ENCODE peak calls at places on chromosome 14, in five cellular contexts. N, B, P, L and I are unnamed samples.

GRCh38 chr14:74967618-74968017 is 12.2 kb upstream of the PGF start:
- DNase-seq in P (no peak), N (no peak), L (no peak), B (no peak), I (no peak)

GRCh38 chr14:61406670-61407069 is 85.3 kb downstream of the PRKCH start:
- DNase-seq in L (no peak), P (no peak), B (no peak), N (no peak), I (no peak)

GRCh38 chr14:70917633-70918032 is 10.4 kb downstream of the PCNX1 start:
- DNase-seq in N (no peak), L (no peak), B (no peak), P (no peak), I (no peak)

GRCh38 chr14:98704441-98704840 is 567.6 kb downstream of the BCL11B start:
- DNase-seq in P (no peak), B (peak; percentile 31), N (no peak), L (no peak), I (no peak)

GRCh38 chr14:45651906-45652305 is 398.9 kb upstream of the MIS18BP1 start:
- DNase-seq in P (no peak), B (no peak), N (no peak), L (no peak), I (no peak)

GRCh38 chr14:55109846-55110245 is 19.2 kb upstream of the LGALS3 start:
- DNase-seq in B (no peak), P (no peak), N (no peak), L (no peak), I (no peak)

GRCh38 chr14:54890794-54891193 is 11.8 kb downstream of the GCH1 start:
- DNase-seq in N (no peak), L (no peak), P (no peak), B (peak; percentile 8), I (no peak)

GRCh38 chr14:77988966-77989365 is 181.2 kb upstream of the NRXN3 start:
- DNase-seq in B (no peak), P (no peak), L (peak; percentile 48), N (peak; percentile 72), I (no peak)

GRCh38 chr14:96001866-96002510 is 37.2 kb upstream of the C14orf132 start:
- DNase-seq in P (no peak), B (no peak), L (peak; percentile 8), N (no peak), I (no peak)

GRCh38 chr14:23093993-23094665 is 807 bp downstream of the ACIN1 start:
- DNase-seq in P (no peak), L (no peak), B (peak; percentile 15), N (no peak), I (no peak)

GRCh38 chr14:76724827-76725550 is 36.3 kb upstream of the VASH1 start:
- DNase-seq in P (no peak), N (no peak), L (no peak), B (no peak), I (no peak)

GRCh38 chr14:64703393-64704144 is 655 bp upstream of the PLEKHG3 start:
- DNase-seq in L (no peak), N (no peak), P (no peak), B (no peak), I (no peak)

GRCh38 chr14:80364816-80365215 is 153.5 kb upstream of the DIO2 start:
- DNase-seq in B (no peak), N (no peak), P (no peak), L (no peak), I (no peak)

GRCh38 chr14:79576434-79576833 is 634.9 kb downstream of the DIO2 start:
- DNase-seq in P (no peak), B (no peak), N (no peak), L (peak; percentile 67), I (no peak)

GRCh38 chr14:38199768-38200167 is 7.9 kb upstream of the SSTR1 start:
- DNase-seq in B (no peak), N (peak; percentile 80), L (peak; percentile 72), P (no peak), I (no peak)

GRCh38 chr14:83164016-83164415 is 1630.4 kb upstream of the SEL1L start:
- DNase-seq in P (no peak), N (peak; percentile 85), B (no peak), L (peak; percentile 98), I (no peak)

GRCh38 chr14:90577661-90578282 is 180.9 kb downstream of the CALM1 start:
- DNase-seq in L (no peak), N (no peak), B (no peak), P (no peak), I (no peak)

GRCh38 chr14:22190411-22191191 is 398.4 kb downstream of the DAD1 start:
- DNase-seq in L (peak; percentile 100), B (no peak), P (no peak), N (peak; percentile 58), I (no peak)

GRCh38 chr14:58808828-58809227 is 171.1 kb downstream of the DACT1 start:
- DNase-seq in B (no peak), L (peak; percentile 43), N (peak; percentile 8), P (no peak), I (peak; percentile 68)

GRCh38 chr14:51597511-51597920 is 54.2 kb upstream of the FRMD6 start:
- DNase-seq in B (no peak), N (peak; percentile 89), L (peak; percentile 79), P (no peak), I (no peak)

GRCh38 chr14:90375934-90376333 is 20.9 kb upstream of the CALM1 start:
- DNase-seq in P (no peak), B (no peak), L (no peak), N (no peak), I (no peak)

GRCh38 chr14:70908918-70909641 is 1.8 kb downstream of the PCNX1 start:
- DNase-seq in N (no peak), P (no peak), L (no peak), B (no peak), I (no peak)

GRCh38 chr14:100239200-100239839 is 376 bp downstream of the YY1 start:
- DNase-seq in P (no peak), L (no peak), B (no peak), N (no peak), I (peak; percentile 31)

GRCh38 chr14:75242546-75243273 is 35.9 kb upstream of the FOS start:
- DNase-seq in L (peak; percentile 87), B (no peak), P (no peak), N (peak; percentile 80), I (no peak)

DNA sequence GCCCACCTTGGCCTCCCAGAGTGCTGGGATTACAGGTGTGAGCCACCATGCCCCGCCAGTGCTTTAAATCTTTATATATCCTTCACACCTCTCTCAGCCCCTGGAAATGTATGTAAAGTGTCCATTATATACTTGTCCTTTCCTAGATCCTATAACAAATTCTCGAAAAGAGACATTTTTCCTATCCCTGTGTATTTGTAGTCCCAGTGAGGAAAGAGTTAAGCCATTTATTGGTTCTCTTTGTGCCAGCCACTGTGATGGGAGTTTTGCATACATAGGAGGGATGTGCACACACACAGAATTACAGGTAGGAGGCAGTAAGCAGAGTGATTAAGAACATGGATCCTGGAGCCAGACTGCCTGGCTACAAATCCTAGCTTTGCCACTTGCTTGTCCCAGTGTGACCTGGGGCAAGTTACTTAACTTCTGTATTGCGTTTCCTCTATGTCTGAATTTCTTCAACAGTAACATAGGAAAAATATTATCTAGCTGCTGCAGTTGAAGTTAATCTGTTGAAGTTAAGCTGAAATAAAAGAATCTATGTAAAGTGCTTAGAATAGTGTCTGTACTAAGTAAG is 2.1 kb upstream of the RABGGTA start:
- DNase-seq in L (no peak), N (no peak), B (peak; percentile 34), P (peak; percentile 43), I (no peak)
- TF ChIP-seq CTCF in L (no peak), N (peak; percentile 28), B (peak; percentile 69), P (peak; percentile 8), I (no peak)

GRCh38 chr14:56133547-56133946 is 15.3 kb downstream of the PELI2 start:
- DNase-seq in N (no peak), L (no peak), B (no peak), P (no peak), I (no peak)

GRCh38 chr14:56136571-56137498 is 18.6 kb downstream of the PELI2 start:
- DNase-seq in B (no peak), P (no peak), L (peak; percentile 40), N (no peak), I (no peak)

GRCh38 chr14:56135668-56136067 is 17.5 kb downstream of the PELI2 start:
- DNase-seq in B (no peak), N (no peak), L (no peak), P (no peak), I (no peak)

GRCh38 chr14:56137842-56138241 is 19.6 kb downstream of the PELI2 start:
- DNase-seq in N (no peak), B (no peak), L (no peak), P (no peak), I (no peak)

DNA sequence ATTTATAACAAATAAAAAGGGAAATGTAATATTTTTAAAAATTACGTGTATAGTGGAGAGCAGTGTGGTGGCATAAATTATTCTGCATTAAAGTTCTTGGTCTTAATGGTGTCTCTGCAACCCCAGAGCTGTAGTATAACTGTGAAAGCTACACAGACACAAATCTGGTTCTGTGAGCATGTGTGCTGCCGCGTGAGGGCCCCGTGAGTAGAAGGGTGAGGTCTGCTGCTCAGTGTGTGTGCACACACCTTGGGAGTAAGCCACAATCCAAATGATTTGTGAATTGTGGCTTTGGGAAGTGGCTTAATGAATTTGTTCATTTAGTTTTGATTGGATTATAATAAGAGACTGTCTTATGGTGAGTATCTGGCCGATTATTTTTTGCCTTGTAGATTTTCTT is 16.8 kb downstream of the PELI2 start:
- DNase-seq in L (no peak), B (no peak), P (peak; percentile 55), N (no peak), I (no peak)
- TF ChIP-seq CTCF in L (no peak), B (no peak), P (no peak), N (no peak), I (no peak)

GRCh38 chr14:103121161-103121845 is 2.0 kb upstream of the TNFAIP2 start:
- DNase-seq in L (no peak), B (no peak), P (peak; percentile 78), N (no peak), I (no peak)

GRCh38 chr14:103123128-103123633 is at the start of gene TNFAIP2:
- DNase-seq in N (no peak), P (peak; percentile 68), B (no peak), L (no peak), I (no peak)

GRCh38 chr14:103123634-103124500 is 606 bp downstream of the TNFAIP2 start:
- DNase-seq in P (peak; percentile 78), N (no peak), B (no peak), L (no peak), I (peak; percentile 56)

GRCh38 chr14:103122578-103123127 is 608 bp upstream of the TNFAIP2 start:
- DNase-seq in P (no peak), B (no peak), L (no peak), N (no peak), I (peak; percentile 56)

GRCh38 chr14:103121846-103122577 is 1.2 kb upstream of the TNFAIP2 start:
- DNase-seq in N (no peak), B (no peak), P (peak; percentile 84), L (peak; percentile 53), I (peak; percentile 92)
- TF ChIP-seq CTCF in N (no peak), B (no peak), P (no peak), L (no peak), I (no peak)

DNA sequence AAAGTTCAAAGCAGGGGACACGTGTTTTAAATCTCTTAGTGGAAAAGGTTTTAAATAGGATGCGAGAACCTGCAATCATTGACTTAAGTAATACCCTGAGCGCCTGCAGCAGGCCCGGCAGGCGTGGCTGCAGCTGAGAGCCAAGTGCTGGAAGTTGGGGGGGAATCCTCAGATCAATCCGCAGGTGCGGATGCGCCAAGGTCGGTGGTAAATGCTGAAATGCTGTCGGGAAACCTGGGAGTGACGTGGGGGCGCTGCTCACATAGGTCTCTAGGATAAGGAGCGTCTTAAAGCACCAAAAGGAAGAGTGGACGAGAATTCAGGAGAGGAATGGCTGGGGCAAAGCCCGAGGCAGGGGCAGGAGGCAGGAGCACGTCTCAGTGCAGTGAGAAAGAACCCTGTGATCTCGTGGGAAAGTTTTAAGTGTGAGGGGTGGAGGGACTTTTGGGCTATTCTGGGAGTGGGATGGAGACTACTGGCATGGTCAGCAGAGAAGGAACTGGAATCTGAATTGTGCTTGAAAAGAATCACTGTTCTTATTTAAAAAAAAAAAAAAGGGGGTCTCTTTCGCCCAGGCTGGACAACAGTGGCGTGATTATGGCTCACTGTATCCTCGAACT is 883 bp upstream of the CDCA4 start:
- DNase-seq in N (no peak), L (peak; percentile 44), B (peak; percentile 64), P (peak; percentile 39), I (peak; percentile 37)
- TF ChIP-seq CTCF in N (peak; percentile 51), L (no peak), B (peak; percentile 80), P (no peak), I (no peak)